ENCODE peak calls at places on chromosomes 4 and X, in eight cellular contexts. C is pancreas; Z is KBM-7; A is HuH-7; I is stimulated activated CD8-positive, alpha-beta memory T cell treated with anti-CD3 and anti-CD28 coated beads, Interleukin-4, amount 100 ng/mL, for 24 hours; B is GM04504; Q is Kasumi-1; V is WTC11. R is an unnamed sample.

GRCh38 chr4:153065286-153065685 is 129.2 kb downstream of the FHDC1 start:
- DNase-seq in Z (no peak), B (no peak), C (peak; percentile 21), V (no peak), Q (no peak), A (no peak), I (no peak), R (no peak)

GRCh38 chr4:153170407-153170806 is 33.8 kb upstream of the TRIM2 start:
- DNase-seq in C (no peak), Q (no peak), A (no peak), Z (no peak), I (no peak), V (no peak), B (no peak), R (no peak)

GRCh38 chrX:31136144-31136572 is 64.3 kb upstream of the FTHL17 start:
- DNase-seq in C (no peak), V (no peak), A (no peak), B (no peak), Q (peak; percentile 9), I (no peak), Z (peak; percentile 85), R (no peak)

GRCh38 chr4:154614306-154614705 is 1.9 kb upstream of the FGG start:
- DNase-seq in Q (no peak), V (no peak), C (no peak), Z (no peak), A (no peak), B (no peak), I (no peak), R (no peak)

GRCh38 chrX:125205084-125205917 is 114.4 kb upstream of the TEX13C start:
- DNase-seq in V (peak; percentile 67), Q (peak; percentile 79), I (no peak), Z (peak; percentile 54), B (no peak), C (peak; percentile 42), A (peak; percentile 25), R (no peak)

GRCh38 chr4:45349859-45350258 is 623.5 kb upstream of the GNPDA2 start:
- DNase-seq in A (no peak), B (no peak), Z (no peak), I (no peak), V (no peak), Q (no peak), C (no peak), R (no peak)

GRCh38 chrX:149469406-149469805 is 35.7 kb downstream of the IDS start:
- DNase-seq in C (no peak), A (no peak), Q (no peak), V (no peak), Z (no peak), I (no peak), B (no peak), R (no peak)

GRCh38 chrX:276588-277171 is 4.5 kb upstream of the PLCXD1 start:
- DNase-seq in V (no peak), B (peak; percentile 21), A (no peak), Z (no peak), Q (no peak), C (peak; percentile 51), I (no peak), R (no peak)

GRCh38 chr4:1715002-1715761 is 3.1 kb upstream of the SLBP start:
- DNase-seq in B (no peak), I (no peak), Q (peak; percentile 69), V (no peak), A (no peak), Z (peak; percentile 69), C (no peak), R (no peak)

GRCh38 chr4:147828361-147828760 is 96.5 kb downstream of the ARHGAP10 start:
- DNase-seq in B (no peak), C (no peak), Q (peak; percentile 54), A (no peak), Z (peak; percentile 11), V (no peak), I (no peak), R (no peak)

GRCh38 chr4:184769285-184769825 is 35.5 kb upstream of the CENPU start:
- DNase-seq in Q (no peak), Z (no peak), V (no peak), A (no peak), I (no peak), B (no peak), C (no peak), R (no peak)

GRCh38 chr4:77621254-77621653 is 15.6 kb downstream of the CXCL13 start:
- DNase-seq in A (no peak), Z (no peak), C (no peak), I (no peak), B (no peak), V (no peak), Q (no peak), R (no peak)

GRCh38 chr4:85233516-85233915 is 241.4 kb upstream of the ARHGAP24 start:
- DNase-seq in Z (no peak), B (no peak), Q (no peak), V (no peak), I (no peak), C (no peak), A (no peak), R (no peak)

GRCh38 chr4:125104616-125105015 is 210.1 kb upstream of the FAT4 start:
- DNase-seq in Q (no peak), Z (no peak), A (no peak), C (no peak), V (no peak), B (no peak), I (no peak), R (no peak)

GRCh38 chr4:176443117-176443516 is 123.4 kb downstream of the SPCS3 start:
- DNase-seq in B (peak; percentile 75), Z (no peak), V (no peak), C (no peak), A (no peak), I (no peak), Q (no peak), R (peak; percentile 83)

GRCh38 chrX:150697641-150698040 is 4.4 kb downstream of the MTMR1 start:
- DNase-seq in B (no peak), Z (no peak), Q (no peak), C (no peak), V (no peak), A (no peak), I (no peak), R (no peak)

GRCh38 chr4:38464328-38464727 is 199.7 kb upstream of the KLF3 start:
- DNase-seq in Z (no peak), C (no peak), Q (no peak), A (no peak), B (no peak), I (no peak), V (no peak), R (no peak)

GRCh38 chrX:107571296-107571998 is 56.9 kb upstream of the PRPS1 start:
- DNase-seq in I (no peak), A (no peak), Z (no peak), Q (no peak), B (peak; percentile 74), C (no peak), V (no peak), R (peak; percentile 65)

GRCh38 chr4:16196482-16197393 is 29.5 kb downstream of the TAPT1 start:
- DNase-seq in V (no peak), I (no peak), Z (peak; percentile 26), A (peak; percentile 34), B (peak; percentile 53), C (peak; percentile 5), Q (no peak), R (no peak)

GRCh38 chr4:2786152-2786671 is 6.7 kb upstream of the SH3BP2 start:
- DNase-seq in A (no peak), B (no peak), C (no peak), V (no peak), Z (no peak), Q (no peak), I (peak; percentile 69), R (no peak)

GRCh38 chr4:12293906-12294525 is 865.3 kb upstream of the HS3ST1 start:
- DNase-seq in Z (no peak), B (no peak), C (no peak), A (no peak), V (no peak), Q (no peak), I (no peak), R (no peak)

GRCh38 chrX:19990519-19991349 is at the start of gene BCLAF3:
- DNase-seq in B (peak; percentile 56), Q (peak; percentile 71), V (peak; percentile 85), A (peak; percentile 71), C (peak; percentile 82), Z (peak; percentile 95), I (peak; percentile 82), R (peak; percentile 15)

GRCh38 chrX:153816821-153817220 is 13.5 kb downstream of the PDZD4 start:
- DNase-seq in V (no peak), Z (peak; percentile 60), Q (peak; percentile 14), A (no peak), C (no peak), B (no peak), I (peak; percentile 23), R (no peak)

GRCh38 chr4:101198741-101199339 is 148.5 kb downstream of the PPP3CA start:
- DNase-seq in C (no peak), Q (no peak), B (no peak), I (no peak), V (no peak), Z (no peak), A (no peak), R (no peak)

GRCh38 chrX:131633285-131633917 is 89.5 kb downstream of the OR13H1 start:
- DNase-seq in C (peak; percentile 24), Z (peak; percentile 43), Q (peak; percentile 36), B (peak; percentile 24), I (peak; percentile 25), A (peak; percentile 26), V (peak; percentile 56), R (no peak)

GRCh38 chr4:28890949-28891348 is 1829.2 kb upstream of the PCDH7 start:
- DNase-seq in Q (no peak), C (no peak), B (no peak), V (no peak), I (no peak), A (no peak), Z (no peak), R (no peak)

GRCh38 chr4:187065396-187065795 is 341.7 kb upstream of the FAT1 start:
- DNase-seq in I (no peak), Z (no peak), A (no peak), V (no peak), C (no peak), B (no peak), Q (no peak), R (peak; percentile 17)

GRCh38 chr4:19883841-19884240 is 367.9 kb upstream of the SLIT2 start:
- DNase-seq in Q (no peak), C (no peak), B (peak; percentile 7), V (no peak), I (no peak), Z (no peak), A (no peak), R (peak; percentile 21)

GRCh38 chr4:80202190-80202711 is 4.9 kb downstream of the PRDM8 start:
- DNase-seq in I (peak; percentile 67), C (peak; percentile 78), V (peak; percentile 85), A (peak; percentile 85), B (no peak), Z (peak; percentile 90), Q (peak; percentile 77), R (no peak)

GRCh38 chr4:6965329-6965728 is 55.7 kb downstream of the TBC1D14 start:
- DNase-seq in V (no peak), Z (no peak), C (no peak), A (no peak), I (no peak), Q (no peak), B (no peak), R (no peak)

GRCh38 chr4:142367326-142368188 is 478.5 kb downstream of the INPP4B start:
- DNase-seq in I (no peak), Q (peak; percentile 9), Z (peak; percentile 43), A (no peak), B (no peak), V (no peak), C (no peak), R (no peak)

GRCh38 chr4:100981447-100982204 is 365.7 kb downstream of the PPP3CA start:
- DNase-seq in Q (peak; percentile 92), I (no peak), B (peak; percentile 28), Z (peak; percentile 69), C (no peak), V (no peak), A (no peak), R (no peak)

GRCh38 chrX:107646736-107647135 is 18.4 kb downstream of the PRPS1 start:
- DNase-seq in B (no peak), C (no peak), A (no peak), V (no peak), Z (peak; percentile 53), I (no peak), Q (peak; percentile 15), R (no peak)

GRCh38 chr4:153518001-153518400 is 51.8 kb downstream of the TMEM131L start:
- DNase-seq in V (no peak), C (peak; percentile 93), Z (no peak), A (no peak), B (no peak), Q (no peak), I (no peak), R (no peak)

R was measured in BJ.